ENCODE peak calls at places on chromosome 7, in ten cellular contexts. Q is bronchial epithelial cell, I is ascending aorta, V is esophagus muscularis mucosa, L is psoas muscle, N is adrenal gland, B is esophagus squamous epithelium, E is upper lobe of right lung, Z is thoracic aorta, G is mammary epithelial cell. K is an unnamed sample. For H3K27me3, the result is how much of the 10 kb centered on the place peaks cover.

GRCh38 chr7:133135451-133135850 is 53.6 kb upstream of the CHCHD3 start:
- DNase-seq in Z (no peak), V (no peak), G (peak), B (no peak), E (no peak), N (no peak), L (no peak), Q (peak), I (no peak), K (no peak)

GRCh38 chr7:72335561-72336381 is 76.4 kb downstream of the CALN1 start:
- DNase-seq in B (no peak), G (no peak), E (no peak), Q (no peak), L (no peak), V (peak), Z (no peak), N (no peak), I (no peak), K (peak)

GRCh38 chr7:7324698-7325097 is 142.4 kb downstream of the C1GALT1 start:
- DNase-seq in V (no peak), E (no peak), Z (no peak), G (no peak), Q (peak), I (no peak), N (no peak), L (no peak), B (no peak), K (no peak)

GRCh38 chr7:114921636-114922150 is at the start of gene MDFIC:
- DNase-seq in I (no peak), B (no peak), E (no peak), Q (no peak), V (no peak), Z (no peak), G (no peak), L (peak), N (peak), K (no peak)

GRCh38 chr7:130853503-130854279 is 119.7 kb upstream of the KLF14 start:
- DNase-seq in Q (peak), L (no peak), G (peak), N (no peak), I (no peak), B (no peak), E (no peak), V (no peak), Z (no peak), K (no peak)

GRCh38 chr7:50353201-50353600 is 48.7 kb downstream of the IKZF1 start:
- DNase-seq in G (no peak), V (no peak), N (no peak), B (no peak), I (no peak), L (no peak), Q (no peak), E (no peak), Z (no peak), K (no peak)

GRCh38 chr7:26348987-26349809 is 57.5 kb downstream of the SNX10 start:
- DNase-seq in G (peak), L (no peak), I (no peak), Q (peak), E (no peak), Z (no peak), V (no peak), N (no peak), B (no peak), K (no peak)

GRCh38 chr7:29884399-29885272 is 78.3 kb downstream of the WIPF3 start:
- DNase-seq in Q (peak), G (no peak), N (no peak), L (no peak), I (no peak), V (peak), B (no peak), Z (no peak), E (peak), K (no peak)

GRCh38 chr7:25964483-25964961 is 187.5 kb upstream of the NFE2L3 start:
- DNase-seq in V (no peak), E (no peak), G (no peak), B (no peak), N (no peak), Q (no peak), Z (no peak), L (no peak), I (no peak), K (no peak)

GRCh38 chr7:157458254-157458633 is 121.4 kb downstream of the DNAJB6 start:
- DNase-seq in I (no peak), Q (no peak), N (no peak), V (no peak), Z (no peak), G (no peak), L (no peak), B (no peak), E (no peak), K (no peak)

GRCh38 chr7:101995121-101995520 is 177.7 kb downstream of the CUX1 start:
- DNase-seq in Q (no peak), I (no peak), Z (no peak), L (no peak), N (no peak), E (no peak), B (no peak), V (no peak), G (no peak), K (no peak)

GRCh38 chr7:69260023-69260422 is 338.3 kb upstream of the AUTS2 start:
- DNase-seq in L (no peak), B (no peak), Z (no peak), Q (no peak), E (no peak), N (no peak), V (no peak), I (no peak), G (no peak), K (peak)

GRCh38 chr7:82050792-82051191 is 280.9 kb upstream of the HGF start:
- DNase-seq in Z (no peak), Q (peak), L (no peak), B (no peak), I (no peak), E (no peak), G (no peak), N (no peak), V (no peak), K (peak)

GRCh38 chr7:101856488-101857357 is 39.3 kb downstream of the CUX1 start:
- DNase-seq in B (peak), N (peak), L (peak), E (peak), Z (peak), Q (peak), I (peak), V (peak), G (peak), K (peak)

GRCh38 chr7:118615686-118616085 is 391.2 kb downstream of the ANKRD7 start:
- DNase-seq in N (no peak), G (no peak), L (no peak), B (no peak), E (no peak), I (no peak), Z (no peak), V (no peak), Q (no peak), K (no peak)

GRCh38 chr7:10225265-10225664 is 748.4 kb upstream of the PHF14 start:
- DNase-seq in I (no peak), N (no peak), Z (no peak), B (no peak), L (no peak), Q (no peak), G (no peak), E (no peak), V (no peak), K (no peak)

GRCh38 chr7:82339958-82340357 is 103.6 kb downstream of the CACNA2D1 start:
- DNase-seq in G (no peak), I (no peak), L (no peak), Z (no peak), N (no peak), B (no peak), V (no peak), Q (no peak), E (no peak), K (no peak)

GRCh38 chr7:45626441-45627430 is 52.6 kb downstream of the ADCY1 start:
- DNase-seq in V (no peak), I (no peak), N (no peak), E (no peak), Q (no peak), G (no peak), L (no peak), B (no peak), Z (no peak), K (no peak)

GRCh38 chr7:149680316-149681025 is 92.9 kb downstream of the ZNF467 start:
- DNase-seq in N (no peak), L (no peak), G (no peak), V (no peak), I (no peak), B (no peak), Q (no peak), E (no peak), Z (no peak), K (no peak)

GRCh38 chr7:156198277-156198676 is 386.0 kb upstream of the SHH start:
- DNase-seq in B (no peak), E (no peak), G (no peak), N (no peak), Q (peak), I (no peak), L (no peak), Z (no peak), V (no peak), K (no peak)

GRCh38 chr7:156192921-156193320 is 380.7 kb upstream of the SHH start:
- DNase-seq in E (no peak), Z (no peak), N (peak), L (no peak), V (no peak), I (no peak), G (no peak), B (no peak), Q (peak), K (no peak)

GRCh38 chr7:156191090-156191489 is 378.8 kb upstream of the SHH start:
- DNase-seq in B (no peak), L (no peak), Z (no peak), V (no peak), E (no peak), N (no peak), I (no peak), G (no peak), Q (no peak), K (no peak)

GRCh38 chr7:156194813-156195212 is 382.6 kb upstream of the SHH start:
- DNase-seq in Q (no peak), Z (no peak), L (no peak), I (no peak), B (no peak), N (no peak), E (no peak), G (no peak), V (no peak), K (no peak)

DNA sequence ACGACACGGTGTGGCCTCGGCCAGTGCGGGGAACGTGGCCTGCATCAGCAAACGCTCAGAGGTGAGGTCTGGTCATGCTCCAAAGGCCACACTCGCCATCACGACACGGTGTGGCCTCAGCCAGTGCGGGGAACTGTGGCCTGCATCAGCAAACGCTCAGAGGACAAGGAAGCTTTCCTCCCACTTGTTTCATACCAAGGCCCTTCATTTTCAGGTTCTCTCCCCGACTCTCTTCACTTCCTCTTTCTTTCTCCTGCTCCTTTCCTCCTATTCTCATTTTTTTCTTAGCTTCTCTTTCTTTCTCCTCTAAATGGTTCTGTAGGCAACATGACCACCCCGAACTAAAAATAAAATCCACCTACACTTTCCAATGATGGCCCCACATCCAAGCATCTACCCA is 384.4 kb upstream of the SHH start:
- DNase-seq in I (no peak), V (no peak), B (no peak), Z (no peak), L (no peak), N (no peak), E (no peak), Q (no peak), G (no peak), K (no peak)
- H3K27me3 ChIP-seq in I (under half), V (under half), B (under half), Z (under half), L (under half), N (under half), E (under half), Q (under half), G (under half), K (under half)

DNA sequence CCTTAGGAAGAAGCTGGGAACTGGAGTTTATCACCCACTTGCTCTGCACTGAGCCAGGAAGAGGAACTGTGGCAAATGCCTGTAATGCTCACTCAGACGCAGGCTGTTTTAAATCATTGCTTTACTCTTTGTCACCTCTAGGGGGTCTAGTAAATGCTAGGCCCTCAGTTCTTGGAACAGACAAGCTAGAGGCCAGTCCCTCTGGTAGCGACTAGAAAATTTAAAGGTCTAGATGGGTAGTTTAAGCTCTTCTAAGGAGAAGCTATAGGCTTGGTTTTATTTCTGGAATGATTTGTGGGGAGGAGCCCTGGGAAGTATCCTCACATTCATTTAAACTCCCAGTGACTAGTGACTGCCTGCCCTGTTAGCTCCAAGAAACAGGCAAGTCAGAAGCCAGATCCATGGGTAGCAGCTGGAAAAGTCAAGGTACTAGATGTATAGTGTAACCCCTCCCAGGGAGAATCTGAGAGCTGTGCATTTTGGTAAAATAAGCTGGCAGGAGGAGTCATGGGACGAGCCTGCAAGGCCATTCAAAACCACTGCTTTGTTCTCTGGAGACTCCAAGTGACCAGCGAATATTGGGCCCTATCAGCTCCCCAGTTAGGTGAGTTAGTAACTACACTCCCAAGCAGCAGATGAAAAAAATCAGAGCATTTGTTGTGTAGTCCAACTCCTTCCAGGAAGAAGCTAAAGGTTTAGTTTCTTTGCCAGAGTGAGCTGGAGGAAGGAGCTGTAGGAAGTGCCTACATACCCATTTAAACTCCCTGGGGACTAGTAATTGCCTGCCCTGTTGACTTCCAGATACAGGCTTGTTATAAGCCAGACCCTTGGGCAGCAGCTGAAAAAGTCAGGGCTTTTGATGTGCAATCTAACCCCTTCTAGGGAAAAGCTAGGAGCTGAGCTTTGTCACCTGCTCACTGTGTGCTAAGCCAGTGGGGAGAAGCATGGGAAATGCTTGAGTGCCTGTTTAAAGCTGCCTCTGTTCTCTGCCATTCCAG is 68.9 kb downstream of the DYNC1I1 start:
- DNase-seq in I (no peak), E (no peak), Q (no peak), N (no peak), V (no peak), L (no peak), G (no peak), Z (no peak), B (no peak), K (peak)
- TF ChIP-seq CTCF in I (no peak), E (no peak), Q (peak), N (no peak), V (no peak), L (no peak), G (peak), Z (no peak), B (no peak), K (peak)

GRCh38 chr7:120274482-120274881 is 1.5 kb downstream of the KCND2 start:
- DNase-seq in L (no peak), E (peak), B (no peak), V (no peak), I (no peak), Z (no peak), N (no peak), Q (no peak), G (no peak), K (no peak)

GRCh38 chr7:120272896-120273475 is at the start of gene KCND2:
- DNase-seq in Z (no peak), N (no peak), G (no peak), Q (no peak), V (no peak), L (no peak), I (no peak), E (peak), B (no peak), K (peak)

GRCh38 chr7:120273476-120273975 is 551 bp downstream of the KCND2 start:
- DNase-seq in I (no peak), G (peak), V (no peak), B (no peak), E (peak), Q (peak), L (peak), N (no peak), Z (no peak), K (peak)

GRCh38 chr7:120274899-120275298 is 1.9 kb downstream of the KCND2 start:
- DNase-seq in L (no peak), Z (no peak), E (no peak), B (no peak), Q (no peak), N (no peak), G (no peak), V (no peak), I (no peak), K (no peak)

GRCh38 chr7:120272261-120272895 is 597 bp upstream of the KCND2 start:
- DNase-seq in G (peak), Z (no peak), Q (peak), E (no peak), N (peak), I (no peak), V (no peak), L (no peak), B (no peak), K (peak)
- H3K4me3 ChIP-seq in G (peak), Z (peak), Q (peak), E (peak), N (peak), I (peak), V (peak), L (peak), B (peak), K (peak)

GRCh38 chr7:122306320-122307227 is 2.0 kb upstream of the FEZF1 start:
- DNase-seq in E (no peak), L (no peak), N (no peak), B (no peak), G (no peak), Q (no peak), I (no peak), Z (no peak), V (no peak), K (no peak)
- H3K27me3 ChIP-seq in E (half or more), L (under half), N (half or more), B (half or more), G (half or more), Q (half or more), I (under half), Z (half or more), V (under half), K (half or more)

DNA sequence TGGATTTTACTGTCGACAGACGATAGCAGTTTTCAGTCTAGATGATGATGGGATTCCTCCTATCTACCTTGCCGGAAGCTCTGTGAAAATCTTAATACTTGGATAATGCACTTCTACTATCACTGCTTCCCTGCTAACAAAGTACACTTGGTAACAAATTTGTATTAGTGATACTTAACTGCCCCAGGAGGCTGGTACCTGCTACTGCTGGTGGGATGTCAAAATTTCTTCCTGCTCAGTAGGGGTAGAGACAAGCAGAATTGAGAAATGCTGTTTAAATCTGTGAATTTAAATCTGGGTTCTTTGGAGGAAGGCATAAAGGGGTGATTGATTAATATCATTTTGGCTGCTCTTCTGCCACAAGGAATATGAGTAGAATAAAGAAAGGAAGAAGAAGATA is 99.8 kb upstream of the STRIP2 start:
- DNase-seq in B (no peak), V (no peak), Q (no peak), Z (no peak), L (no peak), N (no peak), G (no peak), E (no peak), I (no peak), K (no peak)
- TF ChIP-seq CTCF in B (no peak), V (no peak), Q (no peak), Z (no peak), L (no peak), N (no peak), G (no peak), E (no peak), I (no peak), K (no peak)

GRCh38 chr7:95330194-95331003 is 6.1 kb upstream of the PON1 start:
- DNase-seq in E (no peak), I (no peak), G (no peak), L (no peak), N (no peak), Z (no peak), Q (peak), V (peak), B (no peak), K (peak)
- H3K4me3 ChIP-seq in E (peak), I (peak), G (peak), L (peak), N (peak), Z (peak), Q (no peak), V (peak), B (peak), K (no peak)

GRCh38 chr7:2171855-2172254 is 60.9 kb downstream of the MAD1L1 start:
- DNase-seq in I (no peak), Q (no peak), N (no peak), V (no peak), L (no peak), Z (no peak), E (no peak), G (no peak), B (no peak), K (no peak)

GRCh38 chr7:2169923-2170575 is 62.7 kb downstream of the MAD1L1 start:
- DNase-seq in Z (no peak), I (no peak), B (no peak), G (peak), E (peak), L (no peak), V (no peak), N (no peak), Q (peak), K (no peak)

GRCh38 chr7:2172311-2173183 is 60.2 kb downstream of the MAD1L1 start:
- DNase-seq in E (peak), Z (no peak), B (no peak), V (no peak), G (peak), N (no peak), L (no peak), I (no peak), Q (peak), K (peak)

GRCh38 chr7:2168612-2169312 is 64.0 kb downstream of the MAD1L1 start:
- DNase-seq in I (no peak), V (no peak), N (no peak), G (no peak), E (peak), Q (peak), B (no peak), L (no peak), Z (no peak), K (no peak)

GRCh38 chr7:2170576-2171521 is 61.9 kb downstream of the MAD1L1 start:
- DNase-seq in I (no peak), V (no peak), N (no peak), Q (no peak), L (no peak), E (peak), G (no peak), Z (no peak), B (no peak), K (no peak)
- H3K27me3 ChIP-seq in I (under half), V (under half), N (under half), Q (under half), L (under half), E (under half), G (under half), Z (under half), B (under half), K (under half)

GRCh38 chr7:28290496-28290895 is 109.9 kb upstream of the JAZF1 start:
- DNase-seq in V (no peak), I (no peak), G (no peak), Z (no peak), L (no peak), N (no peak), Q (no peak), B (no peak), E (no peak), K (no peak)

GRCh38 chr7:28296571-28297483 is 115.5 kb upstream of the CREB5 start:
- DNase-seq in Q (peak), G (peak), E (no peak), N (peak), L (peak), V (no peak), B (no peak), Z (no peak), I (no peak), K (peak)

GRCh38 chr7:28293529-28293835 is 112.9 kb upstream of the JAZF1 start:
- DNase-seq in Q (no peak), G (no peak), Z (no peak), N (no peak), I (no peak), E (no peak), L (no peak), V (no peak), B (no peak), K (no peak)

GRCh38 chr7:28292826-28293528 is 112.4 kb upstream of the JAZF1 start:
- DNase-seq in G (no peak), Z (no peak), B (no peak), I (no peak), V (no peak), L (no peak), Q (no peak), N (no peak), E (no peak), K (no peak)

DNA sequence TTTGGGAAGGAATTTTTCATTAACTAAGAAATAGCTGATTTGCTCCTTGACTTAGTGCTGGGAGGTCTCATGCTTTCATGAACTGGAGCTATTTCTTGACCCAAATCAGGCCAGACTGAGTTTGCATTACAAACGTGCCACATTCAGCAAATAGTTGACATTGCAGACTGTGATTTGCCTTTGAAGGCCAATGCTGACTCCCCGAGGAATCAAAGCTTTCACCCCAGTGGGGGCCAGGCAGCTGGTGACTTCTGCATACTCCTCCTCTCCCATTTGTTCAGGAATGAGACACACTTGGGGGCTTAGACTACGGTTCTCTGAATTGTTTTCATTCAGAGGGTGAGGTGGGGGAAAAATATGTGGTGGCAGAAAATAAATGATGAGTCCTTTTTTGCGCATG is 111.0 kb upstream of the JAZF1 start:
- DNase-seq in N (no peak), I (no peak), E (no peak), B (no peak), G (no peak), V (no peak), Q (no peak), L (no peak), Z (no peak), K (no peak)
- TF ChIP-seq CTCF in N (no peak), I (no peak), E (no peak), B (no peak), G (no peak), V (no peak), Q (no peak), L (no peak), Z (no peak), K (no peak)